ENCODE peak calls at places on chromosomes 1 and 21, in nine cellular contexts. F is AG08396, P is ELR, K is heart right ventricle, Y is M059J, B is progenitor cell of endocrine pancreas, I is frontal cortex, T is right lobe of liver, W is fibroblast of the conjunctiva. L is an unnamed sample.

GRCh38 chr21:34280987-34281386 is 82.8 kb upstream of the KCNE2 start:
- DNase-seq in F (no peak), P (no peak), K (peak), Y (no peak), B (no peak), I (no peak), T (no peak), W (no peak), L (no peak)

GRCh38 chr1:175892686-175893085 is 149.3 kb upstream of the TNR start:
- DNase-seq in F (no peak), P (no peak), K (no peak), Y (no peak), B (no peak), I (no peak), T (no peak), W (no peak), L (no peak)

GRCh38 chr21:45122432-45123132 is 48.2 kb downstream of the ADARB1 start:
- DNase-seq in F (no peak), P (no peak), K (no peak), Y (no peak), B (no peak), I (no peak), T (no peak), W (no peak), L (no peak)

GRCh38 chr1:238252033-238252802 is 361.5 kb upstream of the ZP4 start:
- DNase-seq in F (peak), P (peak), K (peak), Y (peak), B (peak), I (peak), T (peak), W (peak), L (no peak)

GRCh38 chr1:119827010-119827409 is 15.8 kb upstream of the REG4 start:
- DNase-seq in F (no peak), P (peak), K (no peak), Y (no peak), B (no peak), I (no peak), T (no peak), W (no peak), L (no peak)

GRCh38 chr1:21598904-21599303 is 70.3 kb downstream of the RAP1GAP start:
- DNase-seq in F (no peak), P (no peak), K (no peak), Y (no peak), B (no peak), I (no peak), T (no peak), W (no peak), L (no peak)

GRCh38 chr1:186541003-186541402 is 80.1 kb upstream of the PDC start:
- DNase-seq in F (no peak), P (no peak), K (no peak), Y (no peak), B (no peak), I (no peak), T (no peak), W (no peak), L (no peak)

GRCh38 chr1:229192031-229192430 is 78.9 kb upstream of the RAB4A start:
- DNase-seq in F (no peak), P (peak), K (no peak), Y (peak), B (no peak), I (no peak), T (no peak), W (no peak), L (no peak)

GRCh38 chr1:210123383-210123782 is 109.2 kb upstream of the SERTAD4 start:
- DNase-seq in F (no peak), P (no peak), K (no peak), Y (peak), B (no peak), I (no peak), T (no peak), W (no peak), L (no peak)

GRCh38 chr1:54982739-54983138 is 2.3 kb downstream of the TMEM61 start:
- DNase-seq in F (no peak), P (no peak), K (no peak), Y (no peak), B (no peak), I (no peak), T (no peak), W (no peak), L (no peak)

GRCh38 chr1:25624155-25624554 is 7.6 kb downstream of the MAN1C1 start:
- DNase-seq in F (no peak), P (no peak), K (no peak), Y (no peak), B (no peak), I (no peak), T (no peak), W (no peak), L (no peak)

GRCh38 chr1:910881-911721 is 12.6 kb upstream of the SAMD11 start:
- DNase-seq in F (no peak), P (peak), K (no peak), Y (peak), B (peak), I (peak), T (peak), W (no peak), L (no peak)

GRCh38 chr1:78607334-78607927 is 12.8 kb upstream of the IFI44L start:
- DNase-seq in F (peak), P (peak), K (no peak), Y (peak), B (no peak), I (no peak), T (no peak), W (peak), L (peak)

GRCh38 chr1:67780637-67781036 is 52.6 kb downstream of the GNG12 start:
- DNase-seq in F (no peak), P (no peak), K (no peak), Y (no peak), B (no peak), I (no peak), T (no peak), W (no peak), L (no peak)

GRCh38 chr1:220485791-220486190 is 42.1 kb upstream of the MARK1 start:
- DNase-seq in F (no peak), P (no peak), K (no peak), Y (no peak), B (no peak), I (no peak), T (no peak), W (no peak), L (no peak)

GRCh38 chr1:237219751-237220150 is 177.8 kb downstream of the RYR2 start:
- DNase-seq in F (no peak), P (no peak), K (peak), Y (no peak), B (no peak), I (no peak), T (no peak), W (no peak), L (no peak)

GRCh38 chr1:203127672-203128611 is at the start of gene ADORA1:
- DNase-seq in F (peak), P (peak), K (peak), Y (peak), B (peak), I (peak), T (peak), W (no peak), L (no peak)

GRCh38 chr1:211738709-211739301 is 63.4 kb upstream of the NEK2 start:
- DNase-seq in F (no peak), P (no peak), K (no peak), Y (peak), B (no peak), I (no peak), T (no peak), W (no peak), L (no peak)

L was measured in HFF-Myc.